ENCODE peak calls at places on chromosome 14, in seven cellular contexts. One of them, this sample, is unnamed.

GRCh38 chr14:61343991-61344405 is 22.6 kb downstream of the PRKCH start:
- DNase-seq in globus pallidus: no peak
- DNase-seq in EL: no peak
- DNase-seq in activated CD8-positive, alpha-beta T cell treated with anti-CD3 and anti-CD28 coated beads, Interleukin-2, amount 10 ng/mL, durations not matched to agents 7 days and 5 days: no peak
- DNase-seq in stimulated activated CD4-positive, alpha-beta T cell treated with anti-CD3 and anti-CD28 coated beads, Interleukin-1b, Interleukin-23, amount 100 ng/mL, for 48 hours: peak
- DNase-seq in COR-L47: no peak
- DNase-seq in NCI-H446 treated with DMSO at 0.1 percent for 48 hours: no peak
- DNase-seq in this sample: no peak

GRCh38 chr14:71716371-71716770 is 215.9 kb upstream of the RGS6 start:
- DNase-seq in stimulated activated CD4-positive, alpha-beta T cell treated with anti-CD3 and anti-CD28 coated beads, Interleukin-1b, Interleukin-23, amount 100 ng/mL, for 48 hours: no peak
- DNase-seq in NCI-H446 treated with DMSO at 0.1 percent for 48 hours: no peak
- DNase-seq in globus pallidus: no peak
- DNase-seq in EL: peak
- DNase-seq in COR-L47: no peak
- DNase-seq in activated CD8-positive, alpha-beta T cell treated with anti-CD3 and anti-CD28 coated beads, Interleukin-2, amount 10 ng/mL, durations not matched to agents 7 days and 5 days: no peak
- DNase-seq in this sample: no peak

GRCh38 chr14:85316701-85317100 is 213.2 kb upstream of the FLRT2 start:
- DNase-seq in COR-L47: peak
- DNase-seq in stimulated activated CD4-positive, alpha-beta T cell treated with anti-CD3 and anti-CD28 coated beads, Interleukin-1b, Interleukin-23, amount 100 ng/mL, for 48 hours: no peak
- DNase-seq in activated CD8-positive, alpha-beta T cell treated with anti-CD3 and anti-CD28 coated beads, Interleukin-2, amount 10 ng/mL, durations not matched to agents 7 days and 5 days: no peak
- DNase-seq in globus pallidus: no peak
- DNase-seq in EL: peak
- DNase-seq in NCI-H446 treated with DMSO at 0.1 percent for 48 hours: no peak
- DNase-seq in this sample: no peak

GRCh38 chr14:61480704-61481285 is 159.4 kb downstream of the PRKCH start:
- DNase-seq in EL: no peak
- DNase-seq in globus pallidus: no peak
- DNase-seq in NCI-H446 treated with DMSO at 0.1 percent for 48 hours: no peak
- DNase-seq in activated CD8-positive, alpha-beta T cell treated with anti-CD3 and anti-CD28 coated beads, Interleukin-2, amount 10 ng/mL, durations not matched to agents 7 days and 5 days: no peak
- DNase-seq in COR-L47: no peak
- DNase-seq in stimulated activated CD4-positive, alpha-beta T cell treated with anti-CD3 and anti-CD28 coated beads, Interleukin-1b, Interleukin-23, amount 100 ng/mL, for 48 hours: no peak
- DNase-seq in this sample: no peak

GRCh38 chr14:69877492-69877891 is 1.7 kb upstream of the SMOC1 start:
- DNase-seq in EL: peak
- DNase-seq in activated CD8-positive, alpha-beta T cell treated with anti-CD3 and anti-CD28 coated beads, Interleukin-2, amount 10 ng/mL, durations not matched to agents 7 days and 5 days: no peak
- DNase-seq in NCI-H446 treated with DMSO at 0.1 percent for 48 hours: no peak
- DNase-seq in COR-L47: peak
- DNase-seq in globus pallidus: peak
- DNase-seq in stimulated activated CD4-positive, alpha-beta T cell treated with anti-CD3 and anti-CD28 coated beads, Interleukin-1b, Interleukin-23, amount 100 ng/mL, for 48 hours: no peak
- DNase-seq in this sample: peak

GRCh38 chr14:36747411-36748184 is 85.9 kb downstream of the PAX9 start:
- DNase-seq in NCI-H446 treated with DMSO at 0.1 percent for 48 hours: no peak
- DNase-seq in stimulated activated CD4-positive, alpha-beta T cell treated with anti-CD3 and anti-CD28 coated beads, Interleukin-1b, Interleukin-23, amount 100 ng/mL, for 48 hours: no peak
- DNase-seq in EL: peak
- DNase-seq in activated CD8-positive, alpha-beta T cell treated with anti-CD3 and anti-CD28 coated beads, Interleukin-2, amount 10 ng/mL, durations not matched to agents 7 days and 5 days: no peak
- DNase-seq in COR-L47: peak
- DNase-seq in globus pallidus: no peak
- DNase-seq in this sample: no peak

GRCh38 chr14:54567634-54568561 is 970 bp downstream of the SAMD4A start:
- DNase-seq in COR-L47: peak
- DNase-seq in activated CD8-positive, alpha-beta T cell treated with anti-CD3 and anti-CD28 coated beads, Interleukin-2, amount 10 ng/mL, durations not matched to agents 7 days and 5 days: peak
- DNase-seq in globus pallidus: peak
- DNase-seq in NCI-H446 treated with DMSO at 0.1 percent for 48 hours: no peak
- DNase-seq in stimulated activated CD4-positive, alpha-beta T cell treated with anti-CD3 and anti-CD28 coated beads, Interleukin-1b, Interleukin-23, amount 100 ng/mL, for 48 hours: peak
- DNase-seq in EL: peak
- DNase-seq in this sample: peak

GRCh38 chr14:54462048-54462447 is 20.9 kb upstream of the CNIH1 start:
- DNase-seq in EL: no peak
- DNase-seq in stimulated activated CD4-positive, alpha-beta T cell treated with anti-CD3 and anti-CD28 coated beads, Interleukin-1b, Interleukin-23, amount 100 ng/mL, for 48 hours: no peak
- DNase-seq in activated CD8-positive, alpha-beta T cell treated with anti-CD3 and anti-CD28 coated beads, Interleukin-2, amount 10 ng/mL, durations not matched to agents 7 days and 5 days: no peak
- DNase-seq in NCI-H446 treated with DMSO at 0.1 percent for 48 hours: no peak
- DNase-seq in globus pallidus: no peak
- DNase-seq in COR-L47: no peak
- DNase-seq in this sample: no peak

GRCh38 chr14:31692376-31692781 is 131.2 kb downstream of the NUBPL start:
- DNase-seq in EL: no peak
- DNase-seq in stimulated activated CD4-positive, alpha-beta T cell treated with anti-CD3 and anti-CD28 coated beads, Interleukin-1b, Interleukin-23, amount 100 ng/mL, for 48 hours: no peak
- DNase-seq in globus pallidus: no peak
- DNase-seq in COR-L47: peak
- DNase-seq in NCI-H446 treated with DMSO at 0.1 percent for 48 hours: peak
- DNase-seq in activated CD8-positive, alpha-beta T cell treated with anti-CD3 and anti-CD28 coated beads, Interleukin-2, amount 10 ng/mL, durations not matched to agents 7 days and 5 days: no peak
- DNase-seq in this sample: peak

GRCh38 chr14:104350463-104351185 is 212.2 kb downstream of the KIF26A start:
- DNase-seq in stimulated activated CD4-positive, alpha-beta T cell treated with anti-CD3 and anti-CD28 coated beads, Interleukin-1b, Interleukin-23, amount 100 ng/mL, for 48 hours: no peak
- DNase-seq in globus pallidus: peak
- DNase-seq in EL: no peak
- DNase-seq in COR-L47: peak
- DNase-seq in NCI-H446 treated with DMSO at 0.1 percent for 48 hours: peak
- DNase-seq in activated CD8-positive, alpha-beta T cell treated with anti-CD3 and anti-CD28 coated beads, Interleukin-2, amount 10 ng/mL, durations not matched to agents 7 days and 5 days: no peak
- DNase-seq in this sample: peak

GRCh38 chr14:89255852-89256251 is 161.2 kb downstream of the FOXN3 start:
- DNase-seq in stimulated activated CD4-positive, alpha-beta T cell treated with anti-CD3 and anti-CD28 coated beads, Interleukin-1b, Interleukin-23, amount 100 ng/mL, for 48 hours: no peak
- DNase-seq in EL: no peak
- DNase-seq in COR-L47: no peak
- DNase-seq in globus pallidus: no peak
- DNase-seq in NCI-H446 treated with DMSO at 0.1 percent for 48 hours: no peak
- DNase-seq in activated CD8-positive, alpha-beta T cell treated with anti-CD3 and anti-CD28 coated beads, Interleukin-2, amount 10 ng/mL, durations not matched to agents 7 days and 5 days: no peak
- DNase-seq in this sample: no peak

GRCh38 chr14:73427516-73428264 is 30.7 kb downstream of the NUMB start:
- DNase-seq in activated CD8-positive, alpha-beta T cell treated with anti-CD3 and anti-CD28 coated beads, Interleukin-2, amount 10 ng/mL, durations not matched to agents 7 days and 5 days: no peak
- DNase-seq in COR-L47: no peak
- DNase-seq in NCI-H446 treated with DMSO at 0.1 percent for 48 hours: no peak
- DNase-seq in stimulated activated CD4-positive, alpha-beta T cell treated with anti-CD3 and anti-CD28 coated beads, Interleukin-1b, Interleukin-23, amount 100 ng/mL, for 48 hours: no peak
- DNase-seq in globus pallidus: no peak
- DNase-seq in EL: no peak
- DNase-seq in this sample: no peak

GRCh38 chr14:105491366-105492006 is 440 bp downstream of the TEDC1 start:
- DNase-seq in EL: peak
- DNase-seq in COR-L47: peak
- DNase-seq in activated CD8-positive, alpha-beta T cell treated with anti-CD3 and anti-CD28 coated beads, Interleukin-2, amount 10 ng/mL, durations not matched to agents 7 days and 5 days: peak
- DNase-seq in NCI-H446 treated with DMSO at 0.1 percent for 48 hours: peak
- DNase-seq in globus pallidus: peak
- DNase-seq in stimulated activated CD4-positive, alpha-beta T cell treated with anti-CD3 and anti-CD28 coated beads, Interleukin-1b, Interleukin-23, amount 100 ng/mL, for 48 hours: peak
- DNase-seq in this sample: peak

GRCh38 chr14:105525861-105526780 is at the start of gene TMEM121:
- DNase-seq in activated CD8-positive, alpha-beta T cell treated with anti-CD3 and anti-CD28 coated beads, Interleukin-2, amount 10 ng/mL, durations not matched to agents 7 days and 5 days: peak
- DNase-seq in EL: no peak
- DNase-seq in globus pallidus: peak
- DNase-seq in COR-L47: peak
- DNase-seq in stimulated activated CD4-positive, alpha-beta T cell treated with anti-CD3 and anti-CD28 coated beads, Interleukin-1b, Interleukin-23, amount 100 ng/mL, for 48 hours: peak
- DNase-seq in NCI-H446 treated with DMSO at 0.1 percent for 48 hours: no peak
- DNase-seq in this sample: no peak

GRCh38 chr14:66254066-66254465 is 232.1 kb upstream of the CCDC196 start:
- DNase-seq in EL: no peak
- DNase-seq in stimulated activated CD4-positive, alpha-beta T cell treated with anti-CD3 and anti-CD28 coated beads, Interleukin-1b, Interleukin-23, amount 100 ng/mL, for 48 hours: no peak
- DNase-seq in COR-L47: no peak
- DNase-seq in globus pallidus: no peak
- DNase-seq in activated CD8-positive, alpha-beta T cell treated with anti-CD3 and anti-CD28 coated beads, Interleukin-2, amount 10 ng/mL, durations not matched to agents 7 days and 5 days: no peak
- DNase-seq in NCI-H446 treated with DMSO at 0.1 percent for 48 hours: no peak
- DNase-seq in this sample: no peak

GRCh38 chr14:69615471-69616407 is 4.3 kb downstream of the SUSD6 start:
- DNase-seq in NCI-H446 treated with DMSO at 0.1 percent for 48 hours: peak
- DNase-seq in EL: peak
- DNase-seq in activated CD8-positive, alpha-beta T cell treated with anti-CD3 and anti-CD28 coated beads, Interleukin-2, amount 10 ng/mL, durations not matched to agents 7 days and 5 days: peak
- DNase-seq in stimulated activated CD4-positive, alpha-beta T cell treated with anti-CD3 and anti-CD28 coated beads, Interleukin-1b, Interleukin-23, amount 100 ng/mL, for 48 hours: peak
- DNase-seq in COR-L47: peak
- DNase-seq in globus pallidus: peak
- DNase-seq in this sample: peak

GRCh38 chr14:31761325-31761724 is 200.1 kb downstream of the NUBPL start:
- DNase-seq in activated CD8-positive, alpha-beta T cell treated with anti-CD3 and anti-CD28 coated beads, Interleukin-2, amount 10 ng/mL, durations not matched to agents 7 days and 5 days: no peak
- DNase-seq in globus pallidus: no peak
- DNase-seq in stimulated activated CD4-positive, alpha-beta T cell treated with anti-CD3 and anti-CD28 coated beads, Interleukin-1b, Interleukin-23, amount 100 ng/mL, for 48 hours: no peak
- DNase-seq in EL: no peak
- DNase-seq in NCI-H446 treated with DMSO at 0.1 percent for 48 hours: no peak
- DNase-seq in COR-L47: no peak
- DNase-seq in this sample: no peak

GRCh38 chr14:30706704-30707103 is 84.6 kb downstream of the SCFD1 start:
- DNase-seq in EL: no peak
- DNase-seq in globus pallidus: no peak
- DNase-seq in activated CD8-positive, alpha-beta T cell treated with anti-CD3 and anti-CD28 coated beads, Interleukin-2, amount 10 ng/mL, durations not matched to agents 7 days and 5 days: no peak
- DNase-seq in COR-L47: no peak
- DNase-seq in stimulated activated CD4-positive, alpha-beta T cell treated with anti-CD3 and anti-CD28 coated beads, Interleukin-1b, Interleukin-23, amount 100 ng/mL, for 48 hours: no peak
- DNase-seq in NCI-H446 treated with DMSO at 0.1 percent for 48 hours: no peak
- DNase-seq in this sample: no peak

GRCh38 chr14:55698051-55698450 is 118.0 kb downstream of the KTN1 start:
- DNase-seq in stimulated activated CD4-positive, alpha-beta T cell treated with anti-CD3 and anti-CD28 coated beads, Interleukin-1b, Interleukin-23, amount 100 ng/mL, for 48 hours: no peak
- DNase-seq in activated CD8-positive, alpha-beta T cell treated with anti-CD3 and anti-CD28 coated beads, Interleukin-2, amount 10 ng/mL, durations not matched to agents 7 days and 5 days: no peak
- DNase-seq in COR-L47: no peak
- DNase-seq in EL: no peak
- DNase-seq in NCI-H446 treated with DMSO at 0.1 percent for 48 hours: no peak
- DNase-seq in globus pallidus: no peak
- DNase-seq in this sample: no peak

GRCh38 chr14:26128931-26129674 is 468.7 kb downstream of the NOVA1 start:
- DNase-seq in EL: no peak
- DNase-seq in globus pallidus: no peak
- DNase-seq in activated CD8-positive, alpha-beta T cell treated with anti-CD3 and anti-CD28 coated beads, Interleukin-2, amount 10 ng/mL, durations not matched to agents 7 days and 5 days: no peak
- DNase-seq in COR-L47: no peak
- DNase-seq in NCI-H446 treated with DMSO at 0.1 percent for 48 hours: peak
- DNase-seq in stimulated activated CD4-positive, alpha-beta T cell treated with anti-CD3 and anti-CD28 coated beads, Interleukin-1b, Interleukin-23, amount 100 ng/mL, for 48 hours: no peak
- DNase-seq in this sample: no peak

GRCh38 chr14:52694761-52695480 is 437 bp downstream of the ERO1A start:
- DNase-seq in globus pallidus: peak
- DNase-seq in COR-L47: no peak
- DNase-seq in EL: peak
- DNase-seq in stimulated activated CD4-positive, alpha-beta T cell treated with anti-CD3 and anti-CD28 coated beads, Interleukin-1b, Interleukin-23, amount 100 ng/mL, for 48 hours: peak
- DNase-seq in activated CD8-positive, alpha-beta T cell treated with anti-CD3 and anti-CD28 coated beads, Interleukin-2, amount 10 ng/mL, durations not matched to agents 7 days and 5 days: peak
- DNase-seq in NCI-H446 treated with DMSO at 0.1 percent for 48 hours: no peak
- DNase-seq in this sample: peak

GRCh38 chr14:29814153-29815057 is 113.2 kb downstream of the PRKD1 start:
- DNase-seq in COR-L47: peak
- DNase-seq in activated CD8-positive, alpha-beta T cell treated with anti-CD3 and anti-CD28 coated beads, Interleukin-2, amount 10 ng/mL, durations not matched to agents 7 days and 5 days: no peak
- DNase-seq in EL: no peak
- DNase-seq in globus pallidus: peak
- DNase-seq in NCI-H446 treated with DMSO at 0.1 percent for 48 hours: peak
- DNase-seq in stimulated activated CD4-positive, alpha-beta T cell treated with anti-CD3 and anti-CD28 coated beads, Interleukin-1b, Interleukin-23, amount 100 ng/mL, for 48 hours: no peak
- DNase-seq in this sample: no peak

GRCh38 chr14:33509454-33509853 is 441.4 kb downstream of the EGLN3 start:
- DNase-seq in COR-L47: no peak
- DNase-seq in stimulated activated CD4-positive, alpha-beta T cell treated with anti-CD3 and anti-CD28 coated beads, Interleukin-1b, Interleukin-23, amount 100 ng/mL, for 48 hours: no peak
- DNase-seq in activated CD8-positive, alpha-beta T cell treated with anti-CD3 and anti-CD28 coated beads, Interleukin-2, amount 10 ng/mL, durations not matched to agents 7 days and 5 days: no peak
- DNase-seq in NCI-H446 treated with DMSO at 0.1 percent for 48 hours: no peak
- DNase-seq in globus pallidus: no peak
- DNase-seq in EL: no peak
- DNase-seq in this sample: no peak

GRCh38 chr14:102805454-102805891 is 28.2 kb downstream of the TRAF3 start:
- DNase-seq in EL: peak
- DNase-seq in COR-L47: no peak
- DNase-seq in activated CD8-positive, alpha-beta T cell treated with anti-CD3 and anti-CD28 coated beads, Interleukin-2, amount 10 ng/mL, durations not matched to agents 7 days and 5 days: peak
- DNase-seq in stimulated activated CD4-positive, alpha-beta T cell treated with anti-CD3 and anti-CD28 coated beads, Interleukin-1b, Interleukin-23, amount 100 ng/mL, for 48 hours: peak
- DNase-seq in NCI-H446 treated with DMSO at 0.1 percent for 48 hours: no peak
- DNase-seq in globus pallidus: no peak
- DNase-seq in this sample: no peak

GRCh38 chr14:84857571-84857970 is 672.4 kb upstream of the FLRT2 start:
- DNase-seq in COR-L47: no peak
- DNase-seq in stimulated activated CD4-positive, alpha-beta T cell treated with anti-CD3 and anti-CD28 coated beads, Interleukin-1b, Interleukin-23, amount 100 ng/mL, for 48 hours: no peak
- DNase-seq in activated CD8-positive, alpha-beta T cell treated with anti-CD3 and anti-CD28 coated beads, Interleukin-2, amount 10 ng/mL, durations not matched to agents 7 days and 5 days: no peak
- DNase-seq in EL: no peak
- DNase-seq in NCI-H446 treated with DMSO at 0.1 percent for 48 hours: no peak
- DNase-seq in globus pallidus: no peak
- DNase-seq in this sample: no peak

GRCh38 chr14:68444449-68445168 is 348.3 kb downstream of the ZFP36L1 start:
- DNase-seq in EL: peak
- DNase-seq in globus pallidus: no peak
- DNase-seq in stimulated activated CD4-positive, alpha-beta T cell treated with anti-CD3 and anti-CD28 coated beads, Interleukin-1b, Interleukin-23, amount 100 ng/mL, for 48 hours: no peak
- DNase-seq in activated CD8-positive, alpha-beta T cell treated with anti-CD3 and anti-CD28 coated beads, Interleukin-2, amount 10 ng/mL, durations not matched to agents 7 days and 5 days: no peak
- DNase-seq in COR-L47: no peak
- DNase-seq in NCI-H446 treated with DMSO at 0.1 percent for 48 hours: no peak
- DNase-seq in this sample: peak

GRCh38 chr14:106218189-106218588 is 691.8 kb downstream of the TMEM121 start:
- DNase-seq in stimulated activated CD4-positive, alpha-beta T cell treated with anti-CD3 and anti-CD28 coated beads, Interleukin-1b, Interleukin-23, amount 100 ng/mL, for 48 hours: no peak
- DNase-seq in globus pallidus: no peak
- DNase-seq in COR-L47: no peak
- DNase-seq in NCI-H446 treated with DMSO at 0.1 percent for 48 hours: no peak
- DNase-seq in activated CD8-positive, alpha-beta T cell treated with anti-CD3 and anti-CD28 coated beads, Interleukin-2, amount 10 ng/mL, durations not matched to agents 7 days and 5 days: no peak
- DNase-seq in EL: no peak
- DNase-seq in this sample: peak

GRCh38 chr14:67583711-67584644 is 16.1 kb downstream of the PIGH start:
- DNase-seq in activated CD8-positive, alpha-beta T cell treated with anti-CD3 and anti-CD28 coated beads, Interleukin-2, amount 10 ng/mL, durations not matched to agents 7 days and 5 days: peak
- DNase-seq in stimulated activated CD4-positive, alpha-beta T cell treated with anti-CD3 and anti-CD28 coated beads, Interleukin-1b, Interleukin-23, amount 100 ng/mL, for 48 hours: no peak
- DNase-seq in COR-L47: peak
- DNase-seq in globus pallidus: no peak
- DNase-seq in NCI-H446 treated with DMSO at 0.1 percent for 48 hours: no peak
- DNase-seq in EL: peak
- DNase-seq in this sample: peak

GRCh38 chr14:46490150-46490769 is 161.3 kb downstream of the RPL10L start:
- DNase-seq in activated CD8-positive, alpha-beta T cell treated with anti-CD3 and anti-CD28 coated beads, Interleukin-2, amount 10 ng/mL, durations not matched to agents 7 days and 5 days: no peak
- DNase-seq in NCI-H446 treated with DMSO at 0.1 percent for 48 hours: no peak
- DNase-seq in COR-L47: peak
- DNase-seq in EL: no peak
- DNase-seq in stimulated activated CD4-positive, alpha-beta T cell treated with anti-CD3 and anti-CD28 coated beads, Interleukin-1b, Interleukin-23, amount 100 ng/mL, for 48 hours: no peak
- DNase-seq in globus pallidus: no peak
- DNase-seq in this sample: peak